ENCODE peak calls at places on chromosomes 16 and 17, in seven cellular contexts. T is H1, A is IMR-90, C is mesenchymal stem cell, N is neuronal stem cell, O is trophoblast cell, Q is mesendoderm. U is an unnamed sample.
A peak's percentile ranks its signal among the peaks of the same experiment; 100 is the strongest.

GRCh38 chr16:30722916-30723315 is 23.9 kb downstream of the SRCAP start:
- DNase-seq in N (no peak), C (no peak), A (no peak), Q (no peak), T (no peak), O (no peak), U (no peak)

GRCh38 chr17:41959030-41959335 is 7.6 kb upstream of the CNP start:
- DNase-seq in Q (no peak), O (no peak), N (no peak), C (no peak), T (no peak), A (peak; percentile 30), U (no peak)

GRCh38 chr17:71331754-71332153 is 789.1 kb upstream of the SOX9 start:
- DNase-seq in T (no peak), N (no peak), A (no peak), Q (no peak), O (no peak), C (no peak), U (no peak)

GRCh38 chr17:66564992-66565465 is 262.6 kb downstream of the PRKCA start:
- DNase-seq in T (no peak), C (peak; percentile 47), A (peak; percentile 61), N (no peak), Q (peak; percentile 88), O (peak; percentile 87), U (peak; percentile 89)

GRCh38 chr16:11390573-11391495 is 45.6 kb downstream of the RMI2 start:
- DNase-seq in O (no peak), A (no peak), T (no peak), N (no peak), Q (peak; percentile 49), C (no peak), U (no peak)

GRCh38 chr16:15539197-15539596 is 103.8 kb downstream of the MARF1 start:
- DNase-seq in A (no peak), N (peak; percentile 36), Q (peak; percentile 84), C (no peak), T (no peak), O (no peak), U (peak; percentile 68)

GRCh38 chr17:57634713-57635465 is 110.2 kb downstream of the CCDC182 start:
- DNase-seq in C (no peak), A (peak; percentile 78), T (no peak), N (no peak), O (no peak), Q (no peak), U (no peak)

GRCh38 chr17:48388955-48389764 is 40.9 kb downstream of the SKAP1 start:
- DNase-seq in O (peak; percentile 71), A (no peak), C (no peak), T (no peak), Q (no peak), N (no peak), U (no peak)

GRCh38 chr16:4700380-4700996 is 7.1 kb downstream of the NUDT16L1 start:
- DNase-seq in T (no peak), Q (no peak), N (no peak), O (no peak), A (no peak), C (no peak), U (no peak)

GRCh38 chr17:647340-648197 is 67.1 kb downstream of the VPS53 start:
- DNase-seq in T (no peak), Q (no peak), N (no peak), O (no peak), C (no peak), A (no peak), U (no peak)

GRCh38 chr17:13393841-13394710 is 207.7 kb downstream of the HS3ST3A1 start:
- DNase-seq in O (no peak), N (no peak), T (no peak), Q (no peak), C (peak; percentile 13), A (peak; percentile 94), U (no peak)

GRCh38 chr17:7848131-7848579 is 6.7 kb upstream of the TMEM88 start:
- DNase-seq in N (no peak), C (no peak), A (no peak), O (no peak), Q (no peak), T (no peak), U (no peak)

GRCh38 chr17:65698381-65699061 is 137.1 kb upstream of the AXIN2 start:
- DNase-seq in C (peak; percentile 25), N (peak; percentile 12), Q (peak; percentile 75), O (peak; percentile 28), A (peak; percentile 76), T (no peak), U (no peak)

GRCh38 chr16:17078950-17079631 is 391.7 kb downstream of the XYLT1 start:
- DNase-seq in O (no peak), N (no peak), Q (no peak), T (no peak), A (no peak), C (no peak), U (no peak)

GRCh38 chr16:4316732-4317461 is 1.0 kb downstream of the GLIS2 start:
- DNase-seq in Q (no peak), O (no peak), N (no peak), T (no peak), C (no peak), A (no peak), U (no peak)

DNA sequence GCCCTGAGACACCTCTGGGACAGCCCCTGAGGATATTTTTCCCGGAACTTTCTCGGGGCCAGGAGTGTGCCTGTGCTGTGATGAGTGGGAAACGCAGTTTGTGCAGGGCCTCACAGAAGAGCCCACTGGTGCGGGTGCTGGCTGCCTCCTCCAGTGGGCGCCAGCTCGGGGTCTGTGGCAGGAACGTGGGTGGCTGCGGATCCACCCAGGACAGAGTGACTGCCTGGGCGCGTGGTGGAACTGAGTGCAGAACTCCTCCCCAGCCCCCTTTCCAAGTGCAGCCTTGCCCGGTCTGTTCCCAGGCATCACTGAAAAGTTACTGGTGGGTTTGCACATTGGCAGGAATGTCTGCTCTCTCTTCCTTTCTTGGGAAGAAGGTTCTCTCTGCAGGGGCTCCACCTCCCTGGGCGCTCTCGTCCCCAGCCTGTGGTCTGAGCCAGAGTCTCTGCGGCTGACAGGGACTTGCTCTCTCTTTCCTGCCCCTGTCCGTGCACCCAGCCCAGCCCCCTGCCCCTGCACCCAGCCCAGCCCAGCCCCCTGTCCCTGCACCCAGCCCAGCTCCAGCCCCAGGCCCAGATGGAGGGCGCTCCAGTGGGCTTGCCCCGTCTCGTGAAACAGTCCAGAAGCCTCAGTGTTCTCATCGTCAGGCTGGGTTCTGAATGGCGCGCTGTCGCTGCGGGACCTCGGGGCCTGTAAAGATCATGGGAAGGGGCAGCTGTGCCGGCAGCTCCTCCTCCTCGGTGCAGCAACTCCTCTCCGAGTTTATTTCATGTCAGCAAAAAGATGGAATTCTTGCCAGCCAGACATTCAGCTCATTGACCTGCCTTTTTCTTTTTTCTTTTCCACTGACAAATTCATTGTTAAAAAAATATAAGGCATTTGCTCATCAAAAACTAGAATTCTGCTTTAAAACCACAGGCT is 117.5 kb downstream of the BANP start:
- DNase-seq in A (no peak), Q (no peak), N (no peak), C (no peak), T (no peak), O (no peak), U (no peak)
- H3K9ac ChIP-seq in A (no peak overlapping the region), Q (no peak overlapping the region), N (no peak overlapping the region), C (no peak overlapping the region), T (no peak overlapping the region), O (no peak overlapping the region), U (no peak overlapping the region)

GRCh38 chr16:72122916-72123315 is 29.3 kb downstream of the DHX38 start:
- DNase-seq in Q (no peak), A (no peak), N (no peak), C (no peak), O (no peak), T (no peak), U (no peak)
- H3K18ac ChIP-seq in Q (no peak overlapping the region), A (no peak overlapping the region), N (no peak overlapping the region), C (no peak overlapping the region), O (no peak overlapping the region), T (no peak overlapping the region), U (no peak overlapping the region)

DNA sequence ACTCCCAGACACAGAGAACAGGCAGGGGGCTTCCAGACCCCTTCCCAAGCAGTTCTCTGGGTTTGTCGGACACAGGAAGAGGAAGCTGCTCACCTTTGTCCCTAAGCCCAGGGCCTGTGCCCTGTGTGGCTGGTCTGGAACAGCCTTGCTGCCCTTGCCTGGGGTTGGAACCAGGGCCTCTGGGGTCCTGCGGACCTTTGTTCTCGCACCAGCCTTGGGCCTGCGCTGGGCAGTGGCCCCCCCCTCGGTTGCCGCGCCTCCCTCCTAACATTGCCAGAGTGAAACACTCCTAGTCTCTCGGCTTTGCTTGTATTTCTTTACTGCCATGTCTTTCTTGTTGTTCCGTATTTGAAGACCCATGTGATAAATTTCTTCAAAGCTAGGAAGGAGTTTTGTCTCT is 8.5 kb upstream of the IL17C start:
- DNase-seq in Q (no peak), T (no peak), A (no peak), C (no peak), N (no peak), O (no peak), U (no peak)
- H3K9ac ChIP-seq in Q (no peak overlapping the region), T (no peak overlapping the region), A (no peak overlapping the region), C (no peak overlapping the region), N (no peak overlapping the region), O (no peak overlapping the region), U (no peak overlapping the region)

GRCh38 chr16:70394853-70395252 is 44.0 kb downstream of the ST3GAL2 start:
- DNase-seq in T (no peak), A (no peak), N (no peak), O (no peak), Q (no peak), C (no peak), U (no peak)
- H3K18ac ChIP-seq in T (no peak overlapping the region), A (no peak overlapping the region), N (no peak overlapping the region), O (no peak overlapping the region), Q (no peak overlapping the region), C (no peak overlapping the region), U (no peak overlapping the region)

GRCh38 chr16:89003831-89004208 is 26.8 kb upstream of the CBFA2T3 start:
- DNase-seq in C (no peak), A (no peak), T (no peak), O (no peak), N (no peak), Q (no peak), U (no peak)

GRCh38 chr16:89004209-89004831 is 27.3 kb upstream of the CBFA2T3 start:
- DNase-seq in O (peak; percentile 35), Q (no peak), N (no peak), A (no peak), C (no peak), T (no peak), U (no peak)

GRCh38 chr16:89007371-89008249 is 30.6 kb upstream of the CBFA2T3 start:
- DNase-seq in N (no peak), T (no peak), Q (no peak), O (no peak), A (no peak), C (no peak), U (no peak)

GRCh38 chr16:89005201-89006035 is 28.4 kb upstream of the CBFA2T3 start:
- DNase-seq in C (no peak), O (no peak), Q (no peak), T (no peak), N (no peak), A (no peak), U (no peak)

GRCh38 chr16:89006036-89006752 is 29.2 kb upstream of the CBFA2T3 start:
- DNase-seq in O (no peak), C (no peak), T (no peak), A (no peak), Q (no peak), N (no peak), U (no peak)
- H3K9ac ChIP-seq in O (no peak overlapping the region), C (no peak overlapping the region), T (no peak overlapping the region), A (no peak overlapping the region), Q (no peak overlapping the region), N (no peak overlapping the region), U (no peak overlapping the region)

GRCh38 chr17:17254026-17254425 is 17.1 kb upstream of the FLCN start:
- DNase-seq in N (no peak), Q (no peak), T (no peak), O (peak; percentile 28), C (no peak), A (peak; percentile 45), U (no peak)
- H3K18ac ChIP-seq in N (no peak overlapping the region), Q (no peak overlapping the region), T (no peak overlapping the region), O (no peak overlapping the region), C (no peak overlapping the region), A (no peak overlapping the region), U (no peak overlapping the region)

GRCh38 chr16:2037631-2038358 is 9.8 kb downstream of the NTHL1 start:
- DNase-seq in T (no peak), C (no peak), O (no peak), N (no peak), A (no peak), Q (no peak), U (no peak)
- H3K9ac ChIP-seq in T (no peak overlapping the region), C (no peak overlapping the region), O (no peak overlapping the region), N (no peak overlapping the region), A (no peak overlapping the region), Q (no peak overlapping the region), U (no peak overlapping the region)

U was measured in H9.